ENCODE peak calls at places on chromosome 11, in five cellular contexts. H is SK-N-SH, B is K562, O is HepG2, Y is GM12878. F is an unnamed sample.
A peak's percentile ranks its signal among the peaks of the same experiment; 100 is the strongest.

GRCh38 chr11:57798905-57799559 is 37.4 kb downstream of the CTNND1 start:
- DNase-seq in H (no peak), B (peak; percentile 36), O (peak; percentile 69), Y (no peak), F (peak; percentile 30)

GRCh38 chr11:111439905-111440304 is 60.8 kb upstream of the POU2AF1 start:
- DNase-seq in H (no peak), B (no peak), O (no peak), Y (no peak), F (no peak)

GRCh38 chr11:85712953-85713352 is 27.0 kb upstream of the CCDC89 start:
- DNase-seq in H (no peak), B (no peak), O (no peak), Y (no peak), F (no peak)

GRCh38 chr11:95304777-95305176 is 73.8 kb upstream of the SESN3 start:
- DNase-seq in H (no peak), B (no peak), O (no peak), Y (no peak), F (no peak)

GRCh38 chr11:31214337-31214736 is 155.2 kb downstream of the DCDC1 start:
- DNase-seq in H (no peak), B (no peak), O (no peak), Y (no peak), F (no peak)

GRCh38 chr11:2995893-2996554 is 3.9 kb upstream of the NAP1L4 start:
- DNase-seq in H (no peak), B (no peak), O (no peak), Y (no peak), F (no peak)

GRCh38 chr11:61108847-61109585 is 6.7 kb downstream of the CD5 start:
- DNase-seq in H (no peak), B (no peak), O (no peak), Y (no peak), F (no peak)

GRCh38 chr11:110490886-110491285 is 61.1 kb downstream of the FDX1 start:
- DNase-seq in H (no peak), B (peak; percentile 27), O (no peak), Y (no peak), F (no peak)

GRCh38 chr11:2515401-2516275 is 70.8 kb downstream of the KCNQ1 start:
- DNase-seq in H (peak; percentile 15), B (no peak), O (no peak), Y (no peak), F (no peak)

GRCh38 chr11:62500066-62501035 is 46.3 kb downstream of the AHNAK start:
- DNase-seq in H (no peak), B (peak; percentile 68), O (no peak), Y (no peak), F (peak; percentile 19)

GRCh38 chr11:95991545-95991944 is 67.6 kb upstream of the MTMR2 start:
- DNase-seq in H (no peak), B (no peak), O (no peak), Y (no peak), F (no peak)

GRCh38 chr11:13183094-13183825 is 94.3 kb upstream of the BMAL1 start:
- DNase-seq in H (peak; percentile 26), B (peak; percentile 17), O (peak; percentile 28), Y (no peak), F (peak; percentile 13)

GRCh38 chr11:106986261-106986660 is 32.0 kb downstream of the GUCY1A2 start:
- DNase-seq in H (no peak), B (no peak), O (no peak), Y (no peak), F (no peak)

GRCh38 chr11:36945384-36945783 is 347.3 kb upstream of the RAG2 start:
- DNase-seq in H (peak; percentile 19), B (no peak), O (no peak), Y (no peak), F (no peak)

GRCh38 chr11:17597770-17598169 is 50.7 kb downstream of the OTOG start:
- DNase-seq in H (no peak), B (no peak), O (no peak), Y (no peak), F (no peak)

GRCh38 chr11:102727890-102728289 is 3.1 kb upstream of the MMP8 start:
- DNase-seq in H (no peak), B (no peak), O (no peak), Y (no peak), F (peak; percentile 64)

GRCh38 chr11:95360382-95360781 is 129.4 kb upstream of the SESN3 start:
- DNase-seq in H (no peak), B (no peak), O (no peak), Y (no peak), F (peak; percentile 57)

GRCh38 chr11:1832989-1833365 is 1.8 kb upstream of the SYT8 start:
- DNase-seq in H (no peak), B (no peak), O (no peak), Y (no peak), F (no peak)

GRCh38 chr11:112958670-112959069 is 2.5 kb upstream of the NCAM1 start:
- DNase-seq in H (no peak), B (no peak), O (no peak), Y (no peak), F (no peak)

GRCh38 chr11:20070459-20070858 is 89.8 kb downstream of the DBX1 start:
- DNase-seq in H (no peak), B (no peak), O (peak; percentile 15), Y (no peak), F (no peak)

GRCh38 chr11:121762820-121763219 is 310.1 kb upstream of the SORL1-AS1 start:
- DNase-seq in H (peak; percentile 54), B (no peak), O (no peak), Y (no peak), F (peak; percentile 8)

GRCh38 chr11:15185021-15185420 is 70.3 kb downstream of the INSC start:
- DNase-seq in H (no peak), B (no peak), O (no peak), Y (no peak), F (no peak)

GRCh38 chr11:23961503-23962338 is 535.1 kb upstream of the LUZP2 start:
- DNase-seq in H (no peak), B (no peak), O (no peak), Y (no peak), F (no peak)

GRCh38 chr11:69018924-69019323 is 5.9 kb upstream of the MRGPRF start:
- DNase-seq in H (no peak), B (no peak), O (no peak), Y (no peak), F (no peak)

GRCh38 chr11:104997288-104997687 is 25.7 kb downstream of the CASP5 start:
- DNase-seq in H (no peak), B (no peak), O (no peak), Y (no peak), F (peak; percentile 2)

GRCh38 chr11:2135648-2136201 is 3.5 kb downstream of the IGF2 start:
- DNase-seq in H (no peak), B (no peak), O (no peak), Y (no peak), F (no peak)

GRCh38 chr11:69947772-69948255 is 128.6 kb upstream of the FGF3 start:
- DNase-seq in H (no peak), B (no peak), O (no peak), Y (no peak), F (no peak)

GRCh38 chr11:94602430-94603372 is 35.5 kb downstream of the PIWIL4 start:
- DNase-seq in H (no peak), B (peak; percentile 20), O (peak; percentile 66), Y (peak; percentile 75), F (no peak)

GRCh38 chr11:124669193-124669592 is 4.3 kb downstream of the SIAE start:
- DNase-seq in H (peak; percentile 73), B (peak; percentile 70), O (peak; percentile 33), Y (no peak), F (peak; percentile 39)

GRCh38 chr11:64809781-64810241 is 540 bp downstream of the MEN1 start:
- DNase-seq in H (peak; percentile 81), B (peak; percentile 44), O (no peak), Y (no peak), F (no peak)

GRCh38 chr11:65221026-65221425 is 39.3 kb downstream of the CAPN1 start:
- DNase-seq in H (no peak), B (no peak), O (no peak), Y (no peak), F (no peak)

GRCh38 chr11:11973361-11973800 is 35.0 kb downstream of the DKK3 start:
- DNase-seq in H (no peak), B (no peak), O (no peak), Y (no peak), F (no peak)

GRCh38 chr11:69636512-69636866 is 4.5 kb upstream of the CCND1 start:
- DNase-seq in H (no peak), B (no peak), O (no peak), Y (no peak), F (no peak)

GRCh38 chr11:8355418-8355742 is 91.7 kb upstream of the LMO1 start:
- DNase-seq in H (no peak), B (no peak), O (no peak), Y (no peak), F (no peak)

GRCh38 chr11:18013790-18014507 is 1.1 kb upstream of the SERGEF start:
- DNase-seq in H (peak; percentile 23), B (no peak), O (no peak), Y (no peak), F (no peak)

GRCh38 chr11:266676-267439 is 11.3 kb upstream of the NLRP6 start:
- DNase-seq in H (no peak), B (peak; percentile 83), O (no peak), Y (no peak), F (peak; percentile 48)
- H3K4me3 ChIP-seq in H (no peak overlapping the region), B (no peak overlapping the region), O (no peak overlapping the region), Y (no peak overlapping the region), F (no peak overlapping the region)

GRCh38 chr11:78097666-78098385 is 18.2 kb upstream of the NDUFC2 start:
- DNase-seq in H (no peak), B (no peak), O (no peak), Y (no peak), F (no peak)

GRCh38 chr11:78099671-78100070 is 20.0 kb upstream of the NDUFC2 start:
- DNase-seq in H (no peak), B (no peak), O (no peak), Y (no peak), F (no peak)

GRCh38 chr11:78101073-78101472 is 21.4 kb upstream of the NDUFC2 start:
- DNase-seq in H (no peak), B (no peak), O (peak; percentile 26), Y (no peak), F (no peak)

GRCh38 chr11:78100276-78101040 is 20.8 kb upstream of the NDUFC2 start:
- DNase-seq in H (no peak), B (no peak), O (no peak), Y (no peak), F (no peak)
- TF ChIP-seq GABPA in H (no peak), B (no peak), O (no peak), Y (no peak), F (no peak)

DNA sequence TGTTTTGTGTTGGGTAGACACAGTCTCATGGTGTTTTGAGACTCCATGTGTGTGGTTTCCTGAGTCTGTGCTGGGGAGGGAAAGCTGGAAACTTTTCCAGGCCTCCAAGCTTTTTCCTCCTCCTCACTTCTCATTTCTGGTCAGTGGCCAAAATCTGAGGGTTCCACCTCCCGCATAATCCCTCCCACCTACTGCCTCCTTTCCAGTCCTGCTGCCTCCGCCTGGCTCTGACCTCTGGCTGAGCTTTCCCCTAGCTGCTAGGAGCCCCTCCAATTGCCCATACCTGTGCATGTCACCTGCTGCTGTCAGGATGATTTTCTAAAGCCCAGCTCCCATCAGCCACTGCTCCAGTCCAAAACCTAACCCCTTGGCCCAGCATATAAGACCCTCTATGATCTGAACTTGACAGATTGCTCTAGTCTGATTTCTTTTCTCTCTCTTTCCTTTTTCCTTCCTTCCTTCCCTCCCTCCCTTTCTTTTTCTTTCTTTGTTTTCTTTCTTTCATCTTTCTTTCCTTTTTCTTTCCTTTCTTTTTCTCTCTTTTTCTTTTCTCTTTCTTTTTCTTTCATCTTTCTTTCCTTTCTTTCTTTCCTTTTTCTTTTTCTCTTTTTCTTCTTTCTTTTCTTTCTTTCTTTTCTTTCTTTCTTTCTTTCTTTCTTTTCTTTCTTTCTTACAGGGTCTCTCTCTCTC is 51.4 kb upstream of the NECTIN1 start:
- DNase-seq in H (no peak), B (no peak), O (no peak), Y (no peak), F (no peak)
- TF ChIP-seq REST in H (no peak), B (no peak), O (no peak), Y (no peak), F (no peak)

GRCh38 chr11:130760515-130761125 is 155.7 kb downstream of the SNX19 start:
- DNase-seq in H (no peak), B (no peak), O (no peak), Y (no peak), F (no peak)
- H3K4me3 ChIP-seq in H (no peak overlapping the region), B (no peak overlapping the region), O (no peak overlapping the region), Y (no peak overlapping the region), F (no peak overlapping the region)

F was measured in HL-60.